ENCODE peak calls at places on chromosomes 6 and 20, in eight cellular contexts. G is A549, Q is progenitor cell of endocrine pancreas, K is lower leg skin, C is GM13977, F is GM10248, I is adrenal gland, S is right atrium auricular region. B is an unnamed sample.

GRCh38 chr6:148146717-148147116 is 195.9 kb upstream of the SASH1 start:
- DNase-seq in G (no peak), Q (no peak), K (no peak), C (no peak), F (no peak), I (no peak), S (no peak), B (no peak)

GRCh38 chr6:1002989-1003388 is 308.9 kb upstream of the FOXQ1 start:
- DNase-seq in G (no peak), Q (no peak), K (no peak), C (no peak), F (no peak), I (no peak), S (no peak), B (no peak)

GRCh38 chr6:87923389-87924050 is 124.1 kb upstream of the SPACA1 start:
- DNase-seq in G (no peak), Q (no peak), K (no peak), C (no peak), F (no peak), I (no peak), S (no peak), B (no peak)

GRCh38 chr6:3887150-3887700 is 38.1 kb downstream of the FAM50B start:
- DNase-seq in G (no peak), Q (no peak), K (peak), C (peak), F (peak), I (no peak), S (no peak), B (peak)

GRCh38 chr6:98835149-98836024 is 1.0 kb downstream of the POU3F2 start:
- DNase-seq in G (no peak), Q (no peak), K (no peak), C (no peak), F (peak), I (no peak), S (no peak), B (no peak)

GRCh38 chr20:3420211-3420707 is 12.8 kb upstream of the DNAAF9 start:
- DNase-seq in G (no peak), Q (no peak), K (peak), C (peak), F (peak), I (peak), S (peak), B (peak)

GRCh38 chr6:149248688-149249369 is 68.7 kb upstream of the TAB2 start:
- DNase-seq in G (no peak), Q (no peak), K (no peak), C (no peak), F (no peak), I (no peak), S (no peak), B (no peak)

GRCh38 chr20:5908981-5909380 is 41.4 kb downstream of the TRMT6 start:
- DNase-seq in G (no peak), Q (no peak), K (no peak), C (no peak), F (no peak), I (no peak), S (no peak), B (no peak)

GRCh38 chr6:141976994-141977393 is 155.7 kb upstream of the GJE1 start:
- DNase-seq in G (no peak), Q (no peak), K (no peak), C (no peak), F (no peak), I (no peak), S (no peak), B (no peak)

GRCh38 chr6:111727798-111728197 is 122.1 kb upstream of the TRAF3IP2 start:
- DNase-seq in G (no peak), Q (no peak), K (no peak), C (no peak), F (no peak), I (no peak), S (no peak), B (no peak)

GRCh38 chr20:64151634-64152530 is 12.4 kb upstream of the MYT1 start:
- DNase-seq in G (no peak), Q (no peak), K (no peak), C (no peak), F (no peak), I (no peak), S (no peak), B (no peak)

GRCh38 chr6:135006386-135006914 is 48.2 kb downstream of the HBS1L start:
- DNase-seq in G (no peak), Q (no peak), K (no peak), C (no peak), F (no peak), I (no peak), S (no peak), B (no peak)

GRCh38 chr20:38635721-38636285 is 34.2 kb downstream of the ARHGAP40 start:
- DNase-seq in G (no peak), Q (no peak), K (no peak), C (no peak), F (no peak), I (no peak), S (no peak), B (peak)

GRCh38 chr6:380234-381218 is 11.0 kb upstream of the IRF4 start:
- DNase-seq in G (no peak), Q (no peak), K (no peak), C (no peak), F (no peak), I (no peak), S (no peak), B (no peak)

GRCh38 chr20:49584418-49585382 is 16.8 kb upstream of the PTGIS start:
- DNase-seq in G (no peak), Q (no peak), K (no peak), C (no peak), F (no peak), I (no peak), S (no peak), B (no peak)

GRCh38 chr6:42168650-42169049 is 4.5 kb upstream of the GUCA1A start:
- DNase-seq in G (no peak), Q (no peak), K (no peak), C (no peak), F (no peak), I (no peak), S (no peak), B (no peak)
- TF ChIP-seq CTCF in G (no peak), Q (no peak), K (no peak), C (no peak), F (no peak), I (no peak), S (no peak), B (no peak)

DNA sequence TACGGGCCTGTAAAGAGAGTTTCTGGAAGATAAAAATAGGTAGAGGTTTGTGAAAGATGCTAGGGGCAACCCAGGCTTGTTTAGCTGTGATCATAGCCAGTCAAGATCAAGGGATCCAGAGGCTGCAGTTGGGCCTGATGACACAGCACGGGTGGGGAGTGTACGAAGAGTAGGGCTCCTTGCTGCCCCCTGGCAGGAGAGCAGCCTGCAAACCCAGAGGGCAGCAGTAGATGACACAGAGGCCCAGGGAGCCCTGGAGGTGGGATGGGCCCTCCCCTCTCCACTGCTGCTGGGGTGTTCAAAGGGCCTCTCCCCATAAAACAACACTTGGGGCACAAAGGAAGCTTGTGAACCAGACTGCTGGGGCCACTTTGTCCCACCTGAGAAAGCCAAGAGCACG is 47.2 kb downstream of the VEGFA start:
- DNase-seq in G (peak), Q (no peak), K (no peak), C (peak), F (peak), I (peak), S (no peak), B (peak)
- TF ChIP-seq CTCF in G (peak), Q (peak), K (no peak), C (peak), F (peak), I (peak), S (peak), B (peak)

DNA sequence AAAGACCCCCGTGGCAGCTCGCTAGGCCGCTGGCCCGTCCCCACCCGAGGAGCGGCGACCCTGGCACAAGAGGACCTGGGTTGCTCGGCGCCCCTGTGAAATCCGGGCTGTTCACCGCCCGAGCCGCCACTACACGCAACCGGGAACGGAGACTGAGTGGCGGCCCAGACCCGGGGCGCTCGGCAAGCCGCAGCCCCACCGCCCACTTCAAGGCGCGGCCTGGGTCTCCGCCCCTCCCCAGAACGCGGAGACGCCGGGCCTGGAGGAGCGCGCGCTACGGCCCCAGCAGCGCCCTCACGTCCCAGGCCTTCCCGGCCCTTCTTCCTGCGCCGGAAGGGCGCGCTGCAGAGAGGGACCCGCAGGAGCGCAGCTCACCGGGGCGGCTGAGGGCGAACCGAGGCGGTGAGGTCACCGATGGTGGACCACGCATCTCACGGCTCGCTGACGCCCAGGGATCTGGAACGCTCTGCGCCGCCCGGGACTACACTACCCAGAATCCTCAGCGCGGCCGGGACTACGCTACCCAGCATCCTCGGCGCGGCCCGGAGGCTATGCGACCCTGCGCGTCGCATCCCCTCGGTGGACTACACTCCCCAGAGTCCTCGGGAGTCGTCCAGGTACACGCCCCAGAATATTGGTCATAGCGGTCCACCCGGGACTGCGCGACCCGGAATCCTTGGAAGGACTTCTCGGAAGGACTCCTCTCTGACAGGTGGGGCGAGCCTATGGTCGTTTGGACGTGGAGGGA is at the start of gene ZNF337:
- DNase-seq in G (peak), Q (peak), K (peak), C (peak), F (peak), I (peak), S (peak), B (peak)
- TF ChIP-seq CTCF in G (no peak), Q (peak), K (no peak), C (peak), F (peak), I (no peak), S (peak), B (peak)

GRCh38 chr20:34706022-34706875 is 2.1 kb downstream of the TP53INP2 start:
- DNase-seq in G (no peak), Q (no peak), K (no peak), C (no peak), F (no peak), I (no peak), S (no peak), B (no peak)

GRCh38 chr20:34706912-34707784 is 3.0 kb downstream of the TP53INP2 start:
- DNase-seq in G (no peak), Q (no peak), K (no peak), C (no peak), F (no peak), I (no peak), S (no peak), B (no peak)

GRCh38 chr20:34705008-34705382 is 851 bp downstream of the TP53INP2 start:
- DNase-seq in G (no peak), Q (no peak), K (no peak), C (no peak), F (no peak), I (no peak), S (no peak), B (no peak)

GRCh38 chr20:34704177-34705007 is at the start of gene TP53INP2:
- DNase-seq in G (peak), Q (peak), K (peak), C (peak), F (peak), I (peak), S (peak), B (peak)

DNA sequence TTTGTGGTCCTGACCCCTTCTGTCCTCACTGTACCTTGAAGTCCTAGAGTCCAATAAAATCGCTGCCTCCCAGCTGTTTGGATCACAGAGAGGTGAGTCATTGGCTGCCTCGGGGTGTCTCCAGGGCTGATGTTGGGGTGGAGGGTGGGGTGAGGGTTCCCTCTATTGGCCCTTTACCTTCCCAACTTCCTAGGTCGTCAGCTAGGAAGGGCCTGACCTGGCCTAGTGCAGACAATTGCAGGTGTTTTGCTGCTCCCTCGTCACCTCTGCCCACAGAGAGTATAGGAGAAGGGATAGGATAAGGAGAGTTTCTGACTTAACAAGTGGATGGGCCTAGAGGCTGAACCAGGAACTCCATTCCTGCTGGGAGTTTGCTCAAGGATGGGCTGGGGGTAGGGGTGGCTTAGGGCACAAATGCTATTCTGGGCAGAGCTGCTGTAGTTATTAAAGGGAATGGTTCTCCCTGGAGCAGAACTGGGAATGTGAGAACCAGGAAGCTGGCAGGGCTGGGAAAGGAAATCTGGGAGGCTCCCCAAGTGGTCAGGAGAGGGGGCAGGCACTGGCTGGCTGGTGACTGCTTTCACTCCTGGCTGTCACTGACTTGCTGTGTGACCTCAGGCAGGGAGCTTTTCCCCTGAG is 1.4 kb downstream of the TP53INP2 start:
- DNase-seq in G (peak), Q (no peak), K (no peak), C (no peak), F (no peak), I (peak), S (no peak), B (peak)
- TF ChIP-seq CTCF in G (peak), Q (peak), K (no peak), C (peak), F (no peak), I (peak), S (no peak), B (peak)

DNA sequence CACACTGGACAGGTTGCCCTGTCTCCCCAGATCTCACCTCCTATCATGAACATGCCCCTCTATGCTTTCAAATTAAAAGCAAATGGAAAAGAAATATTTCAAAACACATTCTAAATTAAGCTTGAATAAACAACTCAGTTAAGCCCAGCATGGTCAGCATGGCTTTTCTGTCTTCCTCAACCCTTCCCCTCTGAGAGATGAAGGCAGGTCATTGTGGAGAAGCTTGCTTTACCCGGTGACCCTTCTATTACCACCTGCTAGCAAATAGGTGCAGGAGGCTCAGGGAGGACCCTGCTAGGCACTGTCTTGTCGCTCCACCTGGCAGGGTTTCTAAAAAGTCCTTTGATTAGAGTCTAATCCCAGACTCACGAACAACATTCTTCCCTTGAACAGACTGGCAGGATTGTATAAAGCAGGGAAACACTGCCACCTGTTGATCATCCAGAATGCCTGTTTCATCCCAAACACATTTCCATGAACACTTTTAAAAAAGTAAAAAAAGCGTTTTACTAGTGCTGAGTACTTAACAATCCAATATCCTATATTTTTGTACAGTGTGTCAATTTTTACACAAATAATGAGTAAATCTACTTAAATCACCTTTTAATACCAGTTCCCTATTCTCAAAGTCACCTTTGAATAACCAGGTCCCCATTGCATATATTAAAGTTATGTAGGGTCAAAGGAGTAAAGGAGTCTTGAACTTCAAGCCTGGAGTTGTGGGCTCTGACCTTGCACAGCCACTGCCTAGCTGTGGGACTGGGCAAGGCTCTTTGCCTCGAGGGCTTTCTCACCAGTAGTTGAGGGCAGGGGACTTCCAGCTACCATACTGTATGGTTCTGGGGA is 75.5 kb downstream of the GPR6 start:
- DNase-seq in G (peak), Q (no peak), K (no peak), C (peak), F (peak), I (peak), S (no peak), B (peak)
- TF ChIP-seq CTCF in G (peak), Q (peak), K (no peak), C (peak), F (peak), I (peak), S (peak), B (peak)

GRCh38 chr20:62875419-62876355 is 14.1 kb upstream of the TCFL5 start:
- DNase-seq in G (peak), Q (peak), K (peak), C (no peak), F (no peak), I (peak), S (peak), B (peak)
- TF ChIP-seq CTCF in G (peak), Q (peak), K (no peak), C (no peak), F (no peak), I (peak), S (peak), B (peak)

GRCh38 chr6:35151472-35151871 is 10.3 kb upstream of the TCP11 start:
- DNase-seq in G (no peak), Q (no peak), K (no peak), C (no peak), F (no peak), I (no peak), S (no peak), B (no peak)

GRCh38 chr6:35154947-35155346 is 13.8 kb upstream of the TCP11 start:
- DNase-seq in G (no peak), Q (no peak), K (no peak), C (no peak), F (no peak), I (no peak), S (no peak), B (no peak)

GRCh38 chr6:35149891-35150566 is 8.9 kb upstream of the TCP11 start:
- DNase-seq in G (no peak), Q (no peak), K (no peak), C (no peak), F (no peak), I (no peak), S (no peak), B (no peak)

GRCh38 chr6:35152067-35152707 is 11.0 kb upstream of the TCP11 start:
- DNase-seq in G (no peak), Q (no peak), K (no peak), C (no peak), F (no peak), I (no peak), S (no peak), B (no peak)

GRCh38 chr6:35154262-35154661 is 13.1 kb upstream of the TCP11 start:
- DNase-seq in G (no peak), Q (no peak), K (no peak), C (no peak), F (no peak), I (no peak), S (no peak), B (no peak)
- TF ChIP-seq CTCF in G (no peak), Q (no peak), K (no peak), C (no peak), F (no peak), I (no peak), S (no peak), B (no peak)

GRCh38 chr6:115539531-115539930 is 521.2 kb downstream of the FRK start:
- DNase-seq in G (no peak), Q (no peak), K (no peak), C (no peak), F (no peak), I (no peak), S (no peak), B (no peak)

GRCh38 chr6:115544765-115545409 is 515.8 kb downstream of the FRK start:
- DNase-seq in G (no peak), Q (peak), K (no peak), C (no peak), F (no peak), I (no peak), S (no peak), B (no peak)

GRCh38 chr6:115540077-115540869 is 520.4 kb downstream of the FRK start:
- DNase-seq in G (no peak), Q (no peak), K (no peak), C (no peak), F (no peak), I (no peak), S (no peak), B (no peak)

GRCh38 chr6:115545410-115545986 is 515.2 kb downstream of the FRK start:
- DNase-seq in G (peak), Q (peak), K (no peak), C (no peak), F (no peak), I (no peak), S (no peak), B (no peak)
- TF ChIP-seq CTCF in G (peak), Q (peak), K (no peak), C (peak), F (no peak), I (no peak), S (peak), B (no peak)

B was measured in HFFc6.